ENCODE peak calls at places on chromosome 10, in seven cellular contexts. One of them, this sample, is unnamed.
A peak's percentile ranks its signal among the peaks of the same experiment; 100 is the strongest.

GRCh38 chr10:104340099-104340594 is 1.9 kb upstream of the ITPRIP start:
- DNase-seq in body of pancreas: peak; percentile 56
- DNase-seq in AG09309: no peak
- DNase-seq in cardiac fibroblast: no peak
- DNase-seq in cardiac muscle cell: no peak
- DNase-seq in PC-3: no peak
- DNase-seq in right atrium auricular region: no peak
- DNase-seq in this sample: no peak

GRCh38 chr10:7411671-7412481 is 1.0 kb upstream of the SFMBT2 start:
- DNase-seq in cardiac muscle cell: no peak
- DNase-seq in body of pancreas: no peak
- DNase-seq in right atrium auricular region: no peak
- DNase-seq in PC-3: no peak
- DNase-seq in AG09309: no peak
- DNase-seq in cardiac fibroblast: no peak
- DNase-seq in this sample: no peak

GRCh38 chr10:1406976-1407945 is 330.1 kb downstream of the ADARB2 start:
- DNase-seq in body of pancreas: no peak
- DNase-seq in right atrium auricular region: peak; percentile 54
- DNase-seq in cardiac muscle cell: no peak
- DNase-seq in cardiac fibroblast: no peak
- DNase-seq in PC-3: no peak
- DNase-seq in AG09309: no peak
- DNase-seq in this sample: no peak

GRCh38 chr10:124074471-124075109 is 18.8 kb downstream of the CHST15 start:
- DNase-seq in PC-3: no peak
- DNase-seq in cardiac muscle cell: no peak
- DNase-seq in cardiac fibroblast: no peak
- DNase-seq in AG09309: no peak
- DNase-seq in right atrium auricular region: no peak
- DNase-seq in body of pancreas: no peak
- DNase-seq in this sample: no peak

GRCh38 chr10:32627183-32627582 is 181.2 kb downstream of the CCDC7 start:
- DNase-seq in body of pancreas: no peak
- DNase-seq in cardiac fibroblast: no peak
- DNase-seq in cardiac muscle cell: no peak
- DNase-seq in AG09309: no peak
- DNase-seq in PC-3: no peak
- DNase-seq in right atrium auricular region: no peak
- DNase-seq in this sample: no peak

GRCh38 chr10:19935106-19935505 is 118.9 kb downstream of the PLXDC2 start:
- DNase-seq in right atrium auricular region: no peak
- DNase-seq in cardiac fibroblast: no peak
- DNase-seq in PC-3: no peak
- DNase-seq in AG09309: no peak
- DNase-seq in cardiac muscle cell: no peak
- DNase-seq in body of pancreas: no peak
- DNase-seq in this sample: no peak

GRCh38 chr10:91758303-91759146 is 39.7 kb upstream of the TNKS2 start:
- DNase-seq in AG09309: peak; percentile 18
- DNase-seq in PC-3: peak; percentile 75
- DNase-seq in cardiac fibroblast: peak; percentile 77
- DNase-seq in cardiac muscle cell: peak; percentile 70
- DNase-seq in body of pancreas: no peak
- DNase-seq in right atrium auricular region: no peak
- DNase-seq in this sample: peak; percentile 78

GRCh38 chr10:65861249-65861648 is 1064.6 kb upstream of the LRRTM3 start:
- DNase-seq in AG09309: no peak
- DNase-seq in right atrium auricular region: no peak
- DNase-seq in cardiac muscle cell: no peak
- DNase-seq in PC-3: peak; percentile 92
- DNase-seq in body of pancreas: no peak
- DNase-seq in cardiac fibroblast: peak; percentile 4
- DNase-seq in this sample: peak; percentile 82

GRCh38 chr10:124145109-124145860 is 51.9 kb upstream of the CHST15 start:
- DNase-seq in PC-3: no peak
- DNase-seq in body of pancreas: no peak
- DNase-seq in AG09309: no peak
- DNase-seq in cardiac fibroblast: peak; percentile 10
- DNase-seq in cardiac muscle cell: no peak
- DNase-seq in right atrium auricular region: peak; percentile 81
- DNase-seq in this sample: peak; percentile 34

GRCh38 chr10:117137031-117137910 is 799 bp downstream of the VAX1 start:
- DNase-seq in AG09309: no peak
- DNase-seq in cardiac fibroblast: peak; percentile 22
- DNase-seq in right atrium auricular region: no peak
- DNase-seq in body of pancreas: no peak
- DNase-seq in cardiac muscle cell: peak; percentile 57
- DNase-seq in PC-3: peak; percentile 51
- DNase-seq in this sample: peak; percentile 33

GRCh38 chr10:71773221-71773971 is at the start of gene VSIR:
- DNase-seq in cardiac muscle cell: peak; percentile 91
- DNase-seq in body of pancreas: peak; percentile 77
- DNase-seq in AG09309: peak; percentile 27
- DNase-seq in PC-3: peak; percentile 81
- DNase-seq in right atrium auricular region: peak; percentile 89
- DNase-seq in cardiac fibroblast: peak; percentile 76
- DNase-seq in this sample: peak; percentile 86

GRCh38 chr10:79282388-79282787 is 64.9 kb upstream of the PPIF start:
- DNase-seq in cardiac muscle cell: peak; percentile 32
- DNase-seq in PC-3: no peak
- DNase-seq in cardiac fibroblast: no peak
- DNase-seq in right atrium auricular region: no peak
- DNase-seq in AG09309: no peak
- DNase-seq in body of pancreas: no peak
- DNase-seq in this sample: no peak

GRCh38 chr10:80356563-80356999 is at the start of the genes DYDC1 and DYDC2:
- DNase-seq in cardiac muscle cell: peak; percentile 90
- DNase-seq in cardiac fibroblast: no peak
- DNase-seq in right atrium auricular region: no peak
- DNase-seq in AG09309: no peak
- DNase-seq in PC-3: no peak
- DNase-seq in body of pancreas: peak; percentile 69
- DNase-seq in this sample: peak; percentile 56

GRCh38 chr10:96093948-96094347 is 36.1 kb upstream of the ZNF518A start:
- DNase-seq in body of pancreas: no peak
- DNase-seq in right atrium auricular region: no peak
- DNase-seq in AG09309: no peak
- DNase-seq in cardiac fibroblast: no peak
- DNase-seq in PC-3: no peak
- DNase-seq in cardiac muscle cell: no peak
- DNase-seq in this sample: no peak

GRCh38 chr10:97171001-97171400 is 14.8 kb downstream of the SLIT1 start:
- DNase-seq in right atrium auricular region: no peak
- DNase-seq in AG09309: no peak
- DNase-seq in PC-3: no peak
- DNase-seq in body of pancreas: no peak
- DNase-seq in cardiac muscle cell: no peak
- DNase-seq in cardiac fibroblast: no peak
- DNase-seq in this sample: no peak

GRCh38 chr10:47176903-47177860 is 122.8 kb upstream of the GDF10 start:
- DNase-seq in right atrium auricular region: no peak
- DNase-seq in cardiac fibroblast: peak; percentile 35
- DNase-seq in cardiac muscle cell: no peak
- DNase-seq in AG09309: no peak
- DNase-seq in body of pancreas: no peak
- DNase-seq in PC-3: no peak
- DNase-seq in this sample: no peak

GRCh38 chr10:89249066-89249465 is 2.5 kb downstream of the LIPA start:
- DNase-seq in AG09309: no peak
- DNase-seq in body of pancreas: no peak
- DNase-seq in PC-3: no peak
- DNase-seq in cardiac muscle cell: no peak
- DNase-seq in cardiac fibroblast: no peak
- DNase-seq in right atrium auricular region: no peak
- DNase-seq in this sample: no peak

GRCh38 chr10:12196531-12197211 is 683 bp downstream of the CDC123 start:
- DNase-seq in cardiac fibroblast: no peak
- DNase-seq in PC-3: no peak
- DNase-seq in AG09309: no peak
- DNase-seq in body of pancreas: no peak
- DNase-seq in cardiac muscle cell: no peak
- DNase-seq in right atrium auricular region: no peak
- DNase-seq in this sample: no peak

GRCh38 chr10:105187243-105187642 is 546.2 kb downstream of the SORCS3 start:
- DNase-seq in PC-3: no peak
- DNase-seq in body of pancreas: no peak
- DNase-seq in cardiac muscle cell: no peak
- DNase-seq in cardiac fibroblast: no peak
- DNase-seq in right atrium auricular region: no peak
- DNase-seq in AG09309: peak; percentile 4
- DNase-seq in this sample: no peak

GRCh38 chr10:69333205-69333604 is 54.9 kb downstream of the HK1 start:
- DNase-seq in body of pancreas: peak; percentile 50
- DNase-seq in cardiac fibroblast: peak; percentile 57
- DNase-seq in AG09309: no peak
- DNase-seq in PC-3: peak; percentile 98
- DNase-seq in right atrium auricular region: no peak
- DNase-seq in cardiac muscle cell: peak; percentile 83
- DNase-seq in this sample: peak; percentile 91

GRCh38 chr10:28400176-28400575 is 97.3 kb upstream of the MPP7 start:
- DNase-seq in AG09309: no peak
- DNase-seq in right atrium auricular region: no peak
- DNase-seq in PC-3: no peak
- DNase-seq in body of pancreas: no peak
- DNase-seq in cardiac muscle cell: no peak
- DNase-seq in cardiac fibroblast: no peak
- DNase-seq in this sample: no peak

GRCh38 chr10:92066386-92066785 is 142.8 kb downstream of the BTAF1 start:
- DNase-seq in AG09309: no peak
- DNase-seq in right atrium auricular region: no peak
- DNase-seq in body of pancreas: no peak
- DNase-seq in cardiac muscle cell: no peak
- DNase-seq in cardiac fibroblast: no peak
- DNase-seq in PC-3: no peak
- DNase-seq in this sample: no peak

GRCh38 chr10:72104472-72105097 is 16.2 kb upstream of the SPOCK2 start:
- DNase-seq in cardiac muscle cell: no peak
- DNase-seq in cardiac fibroblast: peak; percentile 27
- DNase-seq in body of pancreas: no peak
- DNase-seq in PC-3: no peak
- DNase-seq in right atrium auricular region: no peak
- DNase-seq in AG09309: no peak
- DNase-seq in this sample: no peak

GRCh38 chr10:101466016-101466912 is 112.3 kb downstream of the BTRC start:
- DNase-seq in body of pancreas: no peak
- DNase-seq in PC-3: no peak
- DNase-seq in AG09309: no peak
- DNase-seq in cardiac muscle cell: no peak
- DNase-seq in right atrium auricular region: no peak
- DNase-seq in cardiac fibroblast: no peak
- DNase-seq in this sample: no peak

GRCh38 chr10:101464082-101464481 is 110.1 kb downstream of the BTRC start:
- DNase-seq in cardiac fibroblast: no peak
- DNase-seq in AG09309: no peak
- DNase-seq in PC-3: no peak
- DNase-seq in body of pancreas: no peak
- DNase-seq in cardiac muscle cell: no peak
- DNase-seq in right atrium auricular region: no peak
- DNase-seq in this sample: no peak

GRCh38 chr10:101467286-101467770 is 113.4 kb downstream of the BTRC start:
- DNase-seq in right atrium auricular region: no peak
- DNase-seq in cardiac muscle cell: peak; percentile 79
- DNase-seq in body of pancreas: peak; percentile 22
- DNase-seq in cardiac fibroblast: peak; percentile 83
- DNase-seq in AG09309: peak; percentile 57
- DNase-seq in PC-3: peak; percentile 69
- DNase-seq in this sample: peak; percentile 92

GRCh38 chr10:101468159-101468558 is 114.2 kb downstream of the BTRC start:
- DNase-seq in right atrium auricular region: no peak
- DNase-seq in body of pancreas: no peak
- DNase-seq in AG09309: no peak
- DNase-seq in cardiac fibroblast: no peak
- DNase-seq in cardiac muscle cell: no peak
- DNase-seq in PC-3: no peak
- DNase-seq in this sample: no peak

GRCh38 chr10:101464518-101465085 is 110.6 kb downstream of the BTRC start:
- DNase-seq in cardiac fibroblast: no peak
- DNase-seq in right atrium auricular region: no peak
- DNase-seq in AG09309: no peak
- DNase-seq in body of pancreas: no peak
- DNase-seq in PC-3: no peak
- DNase-seq in cardiac muscle cell: no peak
- DNase-seq in this sample: no peak
- TF ChIP-seq CTCF in cardiac fibroblast: no peak
- TF ChIP-seq CTCF in right atrium auricular region: no peak
- TF ChIP-seq CTCF in AG09309: no peak
- TF ChIP-seq CTCF in body of pancreas: no peak
- TF ChIP-seq CTCF in PC-3: no peak
- TF ChIP-seq CTCF in cardiac muscle cell: no peak
- TF ChIP-seq CTCF in this sample: no peak

DNA sequence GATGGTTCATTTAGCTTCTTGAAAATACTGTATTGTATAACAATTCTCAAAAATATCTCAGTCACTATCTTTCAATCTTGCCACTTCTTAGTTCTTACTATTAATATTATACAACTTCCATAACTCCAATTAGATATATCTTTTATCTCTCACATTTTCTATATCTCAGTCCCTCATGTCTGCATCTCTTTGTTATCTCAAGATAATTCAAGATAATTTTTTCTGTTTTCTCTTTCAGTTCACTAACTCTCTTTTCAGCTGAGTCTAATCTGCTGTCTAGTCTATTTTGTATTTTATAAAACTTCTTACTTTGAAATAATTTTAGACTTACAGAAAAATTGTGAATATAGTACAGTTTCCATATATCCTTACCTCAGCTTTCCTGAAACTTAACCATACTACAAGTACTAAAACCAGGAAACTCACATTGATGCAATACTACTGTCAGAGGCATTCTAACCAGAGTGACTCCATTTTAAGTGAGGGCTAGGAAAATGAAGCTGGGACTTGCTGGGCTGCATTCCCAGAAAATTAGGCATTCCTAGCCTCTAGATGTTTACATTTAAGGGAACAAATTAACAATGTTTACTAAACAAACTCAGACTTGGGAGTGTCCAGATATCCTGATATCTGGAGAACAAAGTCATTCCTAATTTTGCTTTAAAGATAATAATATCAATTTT is 38.4 kb downstream of the DNAJC1 start:
- DNase-seq in cardiac muscle cell: no peak
- DNase-seq in cardiac fibroblast: no peak
- DNase-seq in right atrium auricular region: no peak
- DNase-seq in AG09309: no peak
- DNase-seq in PC-3: peak; percentile 26
- DNase-seq in body of pancreas: no peak
- DNase-seq in this sample: no peak
- H3K4me3 ChIP-seq in cardiac muscle cell: no peak overlapping the region
- H3K4me3 ChIP-seq in cardiac fibroblast: no peak overlapping the region
- H3K4me3 ChIP-seq in right atrium auricular region: no peak overlapping the region
- H3K4me3 ChIP-seq in AG09309: no peak overlapping the region
- H3K4me3 ChIP-seq in PC-3: no peak overlapping the region
- H3K4me3 ChIP-seq in body of pancreas: no peak overlapping the region
- H3K4me3 ChIP-seq in this sample: no peak overlapping the region

GRCh38 chr10:35613597-35614226 is 8.6 kb downstream of the GJD4 start:
- DNase-seq in body of pancreas: no peak
- DNase-seq in right atrium auricular region: no peak
- DNase-seq in cardiac fibroblast: peak; percentile 74
- DNase-seq in cardiac muscle cell: peak; percentile 28
- DNase-seq in PC-3: peak; percentile 92
- DNase-seq in AG09309: no peak
- DNase-seq in this sample: peak; percentile 43
- TF ChIP-seq CTCF in body of pancreas: peak; percentile 25
- TF ChIP-seq CTCF in right atrium auricular region: no peak
- TF ChIP-seq CTCF in cardiac fibroblast: peak; percentile 63
- TF ChIP-seq CTCF in cardiac muscle cell: peak; percentile 44
- TF ChIP-seq CTCF in PC-3: peak; percentile 100
- TF ChIP-seq CTCF in AG09309: peak; percentile 69
- TF ChIP-seq CTCF in this sample: peak; percentile 45

GRCh38 chr10:6411424-6411823 is 168.7 kb downstream of the PRKCQ start:
- DNase-seq in cardiac muscle cell: no peak
- DNase-seq in body of pancreas: no peak
- DNase-seq in right atrium auricular region: no peak
- DNase-seq in cardiac fibroblast: no peak
- DNase-seq in PC-3: no peak
- DNase-seq in AG09309: no peak
- DNase-seq in this sample: no peak
- H3K4me3 ChIP-seq in cardiac muscle cell: no peak overlapping the region
- H3K4me3 ChIP-seq in body of pancreas: no peak overlapping the region
- H3K4me3 ChIP-seq in right atrium auricular region: no peak overlapping the region
- H3K4me3 ChIP-seq in cardiac fibroblast: no peak overlapping the region
- H3K4me3 ChIP-seq in PC-3: no peak overlapping the region
- H3K4me3 ChIP-seq in AG09309: no peak overlapping the region
- H3K4me3 ChIP-seq in this sample: no peak overlapping the region

This sample was measured in epithelial cell of esophagus.